ENCODE peak calls at places on chromosomes 7 and 10, in nine cellular contexts. One of them, this sample, is unnamed.

GRCh38 chr7:93212881-93213280 is 13.4 kb downstream of the HEPACAM2 start:
- DNase-seq in fibroblast of lung: no peak
- DNase-seq in transverse colon: no peak
- DNase-seq in heart right ventricle: no peak
- DNase-seq in NB4: no peak
- DNase-seq in A549: no peak
- DNase-seq in upper lobe of left lung: no peak
- DNase-seq in GM13977: no peak
- DNase-seq in left ventricle myocardium inferior: no peak
- DNase-seq in this sample: no peak

GRCh38 chr10:99873846-99874245 is 91.4 kb downstream of the ABCC2 start:
- DNase-seq in fibroblast of lung: no peak
- DNase-seq in transverse colon: no peak
- DNase-seq in heart right ventricle: no peak
- DNase-seq in NB4: no peak
- DNase-seq in A549: no peak
- DNase-seq in upper lobe of left lung: peak
- DNase-seq in GM13977: no peak
- DNase-seq in left ventricle myocardium inferior: no peak
- DNase-seq in this sample: no peak

GRCh38 chr7:23712368-23713284 is 2.6 kb downstream of the STK31 start:
- DNase-seq in fibroblast of lung: peak
- DNase-seq in transverse colon: no peak
- DNase-seq in heart right ventricle: no peak
- DNase-seq in NB4: peak
- DNase-seq in A549: peak
- DNase-seq in upper lobe of left lung: no peak
- DNase-seq in GM13977: peak
- DNase-seq in left ventricle myocardium inferior: no peak
- DNase-seq in this sample: no peak

GRCh38 chr7:105759670-105760548 is 116.5 kb downstream of the ATXN7L1 start:
- DNase-seq in fibroblast of lung: peak
- DNase-seq in transverse colon: peak
- DNase-seq in heart right ventricle: peak
- DNase-seq in NB4: peak
- DNase-seq in A549: peak
- DNase-seq in upper lobe of left lung: no peak
- DNase-seq in GM13977: no peak
- DNase-seq in left ventricle myocardium inferior: no peak
- DNase-seq in this sample: peak

GRCh38 chr7:116630932-116631449 is 41.0 kb upstream of the MET start:
- DNase-seq in fibroblast of lung: peak
- DNase-seq in transverse colon: peak
- DNase-seq in heart right ventricle: peak
- DNase-seq in NB4: peak
- DNase-seq in A549: peak
- DNase-seq in upper lobe of left lung: peak
- DNase-seq in GM13977: no peak
- DNase-seq in left ventricle myocardium inferior: peak
- DNase-seq in this sample: no peak

GRCh38 chr7:134693256-134693655 is 46.6 kb downstream of the BPGM start:
- DNase-seq in fibroblast of lung: peak
- DNase-seq in transverse colon: no peak
- DNase-seq in heart right ventricle: no peak
- DNase-seq in NB4: no peak
- DNase-seq in A549: no peak
- DNase-seq in upper lobe of left lung: no peak
- DNase-seq in GM13977: no peak
- DNase-seq in left ventricle myocardium inferior: no peak
- DNase-seq in this sample: no peak

GRCh38 chr10:49749556-49750491 is 12.3 kb downstream of the OGDHL start:
- DNase-seq in fibroblast of lung: no peak
- DNase-seq in transverse colon: no peak
- DNase-seq in heart right ventricle: no peak
- DNase-seq in NB4: no peak
- DNase-seq in A549: no peak
- DNase-seq in upper lobe of left lung: no peak
- DNase-seq in GM13977: no peak
- DNase-seq in left ventricle myocardium inferior: no peak
- DNase-seq in this sample: no peak

GRCh38 chr10:86733260-86733671 is 23.2 kb upstream of the BMPR1A start:
- DNase-seq in fibroblast of lung: peak
- DNase-seq in transverse colon: peak
- DNase-seq in heart right ventricle: no peak
- DNase-seq in NB4: no peak
- DNase-seq in A549: no peak
- DNase-seq in upper lobe of left lung: no peak
- DNase-seq in GM13977: no peak
- DNase-seq in left ventricle myocardium inferior: no peak
- DNase-seq in this sample: no peak

GRCh38 chr10:110522365-110522988 is 24.8 kb downstream of the DUSP5 start:
- DNase-seq in fibroblast of lung: no peak
- DNase-seq in transverse colon: no peak
- DNase-seq in heart right ventricle: no peak
- DNase-seq in NB4: no peak
- DNase-seq in A549: no peak
- DNase-seq in upper lobe of left lung: no peak
- DNase-seq in GM13977: no peak
- DNase-seq in left ventricle myocardium inferior: no peak
- DNase-seq in this sample: no peak

GRCh38 chr7:142717453-142717852 is 31.8 kb upstream of the PRSS1 start:
- DNase-seq in fibroblast of lung: no peak
- DNase-seq in transverse colon: peak
- DNase-seq in heart right ventricle: no peak
- DNase-seq in NB4: peak
- DNase-seq in A549: no peak
- DNase-seq in upper lobe of left lung: no peak
- DNase-seq in GM13977: no peak
- DNase-seq in left ventricle myocardium inferior: no peak
- DNase-seq in this sample: no peak

GRCh38 chr10:60957667-60958221 is 13.8 kb upstream of the RHOBTB1 start:
- DNase-seq in fibroblast of lung: no peak
- DNase-seq in transverse colon: no peak
- DNase-seq in heart right ventricle: no peak
- DNase-seq in NB4: no peak
- DNase-seq in A549: no peak
- DNase-seq in upper lobe of left lung: no peak
- DNase-seq in GM13977: no peak
- DNase-seq in left ventricle myocardium inferior: no peak
- DNase-seq in this sample: no peak

GRCh38 chr7:23486002-23486773 is 15.9 kb upstream of the IGF2BP3 start:
- DNase-seq in fibroblast of lung: no peak
- DNase-seq in transverse colon: no peak
- DNase-seq in heart right ventricle: no peak
- DNase-seq in NB4: no peak
- DNase-seq in A549: no peak
- DNase-seq in upper lobe of left lung: no peak
- DNase-seq in GM13977: no peak
- DNase-seq in left ventricle myocardium inferior: no peak
- DNase-seq in this sample: no peak

DNA sequence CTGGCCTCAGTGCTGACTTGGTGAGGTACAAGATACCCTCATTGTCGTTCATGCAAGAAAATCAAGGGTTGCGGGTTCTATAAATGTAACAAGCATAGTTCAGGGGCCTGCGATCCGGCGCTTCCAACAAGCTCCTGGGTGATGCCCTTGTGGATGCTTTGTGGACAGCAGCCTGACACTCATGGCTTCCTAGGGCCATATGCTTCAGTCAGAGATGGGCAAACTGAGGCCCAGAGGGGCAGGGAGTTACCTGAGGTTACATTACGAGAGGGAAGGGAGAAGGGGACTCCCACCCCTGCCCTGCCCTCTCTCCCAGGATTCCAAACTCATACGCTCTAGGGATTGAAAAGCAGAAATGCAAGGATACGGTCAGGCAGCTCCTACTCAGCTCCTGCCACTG is 296.3 kb upstream of the ZMIZ1 start:
- DNase-seq in fibroblast of lung: no peak
- DNase-seq in transverse colon: no peak
- DNase-seq in heart right ventricle: no peak
- DNase-seq in NB4: no peak
- DNase-seq in A549: no peak
- DNase-seq in upper lobe of left lung: no peak
- DNase-seq in GM13977: no peak
- DNase-seq in left ventricle myocardium inferior: no peak
- DNase-seq in this sample: no peak
- TF ChIP-seq CTCF in fibroblast of lung: no peak
- TF ChIP-seq CTCF in transverse colon: no peak
- TF ChIP-seq CTCF in heart right ventricle: no peak
- TF ChIP-seq CTCF in NB4: no peak
- TF ChIP-seq CTCF in A549: no peak
- TF ChIP-seq CTCF in upper lobe of left lung: no peak
- TF ChIP-seq CTCF in GM13977: no peak
- TF ChIP-seq CTCF in left ventricle myocardium inferior: no peak
- TF ChIP-seq CTCF in this sample: no peak

GRCh38 chr7:155862088-155862487 is 49.8 kb upstream of the SHH start:
- DNase-seq in fibroblast of lung: peak
- DNase-seq in transverse colon: no peak
- DNase-seq in heart right ventricle: no peak
- DNase-seq in NB4: no peak
- DNase-seq in A549: peak
- DNase-seq in upper lobe of left lung: no peak
- DNase-seq in GM13977: no peak
- DNase-seq in left ventricle myocardium inferior: no peak
- DNase-seq in this sample: no peak

GRCh38 chr7:155863721-155864151 is 51.5 kb upstream of the SHH start:
- DNase-seq in fibroblast of lung: no peak
- DNase-seq in transverse colon: no peak
- DNase-seq in heart right ventricle: no peak
- DNase-seq in NB4: no peak
- DNase-seq in A549: no peak
- DNase-seq in upper lobe of left lung: peak
- DNase-seq in GM13977: no peak
- DNase-seq in left ventricle myocardium inferior: no peak
- DNase-seq in this sample: no peak

GRCh38 chr7:155860840-155861479 is 48.7 kb upstream of the SHH start:
- DNase-seq in fibroblast of lung: peak
- DNase-seq in transverse colon: no peak
- DNase-seq in heart right ventricle: no peak
- DNase-seq in NB4: no peak
- DNase-seq in A549: peak
- DNase-seq in upper lobe of left lung: peak
- DNase-seq in GM13977: no peak
- DNase-seq in left ventricle myocardium inferior: no peak
- DNase-seq in this sample: no peak

GRCh38 chr7:155861480-155861868 is 49.2 kb upstream of the SHH start:
- DNase-seq in fibroblast of lung: peak
- DNase-seq in transverse colon: no peak
- DNase-seq in heart right ventricle: no peak
- DNase-seq in NB4: no peak
- DNase-seq in A549: peak
- DNase-seq in upper lobe of left lung: no peak
- DNase-seq in GM13977: no peak
- DNase-seq in left ventricle myocardium inferior: no peak
- DNase-seq in this sample: no peak

GRCh38 chr7:155862516-155863257 is 50.4 kb upstream of the SHH start:
- DNase-seq in fibroblast of lung: no peak
- DNase-seq in transverse colon: no peak
- DNase-seq in heart right ventricle: no peak
- DNase-seq in NB4: no peak
- DNase-seq in A549: peak
- DNase-seq in upper lobe of left lung: peak
- DNase-seq in GM13977: no peak
- DNase-seq in left ventricle myocardium inferior: no peak
- DNase-seq in this sample: no peak
- TF ChIP-seq CTCF in fibroblast of lung: peak
- TF ChIP-seq CTCF in transverse colon: no peak
- TF ChIP-seq CTCF in heart right ventricle: no peak
- TF ChIP-seq CTCF in NB4: peak
- TF ChIP-seq CTCF in A549: peak
- TF ChIP-seq CTCF in upper lobe of left lung: no peak
- TF ChIP-seq CTCF in GM13977: peak
- TF ChIP-seq CTCF in left ventricle myocardium inferior: no peak
- TF ChIP-seq CTCF in this sample: no peak

GRCh38 chr10:43667317-43667731 is 18.6 kb upstream of the ZNF32 start:
- DNase-seq in fibroblast of lung: peak
- DNase-seq in transverse colon: no peak
- DNase-seq in heart right ventricle: peak
- DNase-seq in NB4: peak
- DNase-seq in A549: peak
- DNase-seq in upper lobe of left lung: peak
- DNase-seq in GM13977: peak
- DNase-seq in left ventricle myocardium inferior: no peak
- DNase-seq in this sample: no peak
- TF ChIP-seq CTCF in fibroblast of lung: peak
- TF ChIP-seq CTCF in transverse colon: peak
- TF ChIP-seq CTCF in heart right ventricle: peak
- TF ChIP-seq CTCF in NB4: peak
- TF ChIP-seq CTCF in A549: peak
- TF ChIP-seq CTCF in upper lobe of left lung: peak
- TF ChIP-seq CTCF in GM13977: no peak
- TF ChIP-seq CTCF in left ventricle myocardium inferior: peak
- TF ChIP-seq CTCF in this sample: no peak

GRCh38 chr10:109018892-109019507 is 904.3 kb downstream of the XPNPEP1 start:
- DNase-seq in fibroblast of lung: peak
- DNase-seq in transverse colon: no peak
- DNase-seq in heart right ventricle: no peak
- DNase-seq in NB4: peak
- DNase-seq in A549: no peak
- DNase-seq in upper lobe of left lung: no peak
- DNase-seq in GM13977: no peak
- DNase-seq in left ventricle myocardium inferior: no peak
- DNase-seq in this sample: no peak
- TF ChIP-seq CTCF in fibroblast of lung: peak
- TF ChIP-seq CTCF in transverse colon: no peak
- TF ChIP-seq CTCF in heart right ventricle: peak
- TF ChIP-seq CTCF in NB4: no peak
- TF ChIP-seq CTCF in A549: no peak
- TF ChIP-seq CTCF in upper lobe of left lung: no peak
- TF ChIP-seq CTCF in GM13977: peak
- TF ChIP-seq CTCF in left ventricle myocardium inferior: peak
- TF ChIP-seq CTCF in this sample: no peak

DNA sequence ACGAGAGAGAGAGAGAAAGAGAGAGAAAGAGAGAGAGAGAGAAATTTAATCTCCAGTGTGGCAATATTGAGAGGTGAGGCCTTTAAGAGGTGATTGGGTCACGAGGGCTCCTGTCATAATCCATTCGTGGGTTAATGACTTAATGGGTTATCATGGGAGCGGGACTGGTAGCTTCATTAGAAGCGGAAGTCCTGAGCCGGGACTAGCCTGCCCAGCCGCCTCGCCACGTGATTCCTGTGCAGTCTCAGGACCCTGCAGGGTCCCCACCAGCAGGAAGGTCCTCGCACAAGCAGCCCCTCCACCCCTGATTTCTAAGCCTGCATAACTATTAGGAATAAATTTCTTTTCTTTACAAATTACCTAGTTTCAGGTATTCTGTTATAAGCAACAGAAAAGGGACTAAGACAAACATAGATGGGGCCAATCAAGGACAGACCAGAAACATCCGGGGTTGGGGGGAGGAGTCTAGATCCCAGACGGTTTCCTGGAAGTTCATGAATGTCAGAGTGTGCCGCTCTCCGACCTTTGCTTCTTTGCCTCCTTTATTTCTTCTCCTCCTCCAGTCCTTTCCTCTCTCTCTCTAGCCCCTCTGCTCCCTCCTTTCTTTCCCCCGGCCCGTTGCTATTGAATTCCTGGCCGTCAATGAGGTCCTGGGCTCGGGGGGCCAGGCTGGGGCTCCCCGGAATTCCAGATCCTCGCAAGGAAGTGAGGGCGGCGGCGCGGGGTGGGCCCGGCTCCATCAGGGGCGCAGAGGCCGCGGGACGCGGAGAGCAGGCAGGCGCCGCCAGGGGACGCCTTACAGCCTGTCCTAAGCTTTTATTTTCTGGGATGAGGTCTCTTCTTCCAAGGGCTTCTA is 146.8 kb downstream of the CYP26A1 start:
- DNase-seq in fibroblast of lung: no peak
- DNase-seq in transverse colon: no peak
- DNase-seq in heart right ventricle: no peak
- DNase-seq in NB4: no peak
- DNase-seq in A549: no peak
- DNase-seq in upper lobe of left lung: peak
- DNase-seq in GM13977: no peak
- DNase-seq in left ventricle myocardium inferior: no peak
- DNase-seq in this sample: no peak
- TF ChIP-seq CTCF in fibroblast of lung: no peak
- TF ChIP-seq CTCF in transverse colon: no peak
- TF ChIP-seq CTCF in heart right ventricle: no peak
- TF ChIP-seq CTCF in NB4: no peak
- TF ChIP-seq CTCF in A549: no peak
- TF ChIP-seq CTCF in upper lobe of left lung: no peak
- TF ChIP-seq CTCF in GM13977: no peak
- TF ChIP-seq CTCF in left ventricle myocardium inferior: no peak
- TF ChIP-seq CTCF in this sample: no peak